ENCODE peak calls at places on chromosomes 12 and 14, in ten cellular contexts. N is fibroblast of lung; S is A673; K is tibial nerve; G is Peyer's patch; Y is left ventricle myocardium inferior; R is heart left ventricle; A is CD4-positive, CD25-positive, alpha-beta regulatory T cell; V is NT2/D1; I is tibial artery. T is an unnamed sample. For H3K4me1, the result is how much of the 10 kb centered on the place peaks cover.

GRCh38 chr14:99930420-99931274 is 134.6 kb upstream of the EVL start:
- DNase-seq in N (peak), S (no peak), K (peak), G (no peak), Y (no peak), R (no peak), A (no peak), V (no peak), I (no peak), T (no peak)

GRCh38 chr12:116880213-116880816 is 926 bp downstream of the HRK start:
- DNase-seq in N (peak), S (no peak), K (no peak), G (no peak), Y (no peak), R (no peak), A (no peak), V (no peak), I (no peak), T (no peak)

GRCh38 chr14:77059276-77059934 is 30.9 kb upstream of the IRF2BPL start:
- DNase-seq in N (peak), S (peak), K (no peak), G (no peak), Y (no peak), R (peak), A (no peak), V (no peak), I (no peak), T (peak)

GRCh38 chr14:84976805-84977204 is 553.1 kb upstream of the FLRT2 start:
- DNase-seq in N (no peak), S (no peak), K (no peak), G (no peak), Y (no peak), R (no peak), A (no peak), V (no peak), I (no peak), T (no peak)

GRCh38 chr12:1859643-1860042 is 39.3 kb downstream of the LRTM2 start:
- DNase-seq in N (no peak), S (no peak), K (no peak), G (no peak), Y (no peak), R (no peak), A (no peak), V (no peak), I (peak), T (no peak)

GRCh38 chr14:76761849-76762616 is 765 bp downstream of the VASH1 start:
- DNase-seq in N (no peak), S (no peak), K (no peak), G (no peak), Y (no peak), R (peak), A (no peak), V (no peak), I (no peak), T (no peak)

GRCh38 chr12:127680516-127680915 is 586.5 kb upstream of the TMEM132C start:
- DNase-seq in N (peak), S (no peak), K (no peak), G (no peak), Y (no peak), R (no peak), A (no peak), V (no peak), I (no peak), T (no peak)

GRCh38 chr14:42469637-42470426 is 863.2 kb downstream of the LRFN5 start:
- DNase-seq in N (peak), S (no peak), K (no peak), G (no peak), Y (no peak), R (no peak), A (no peak), V (no peak), I (no peak), T (no peak)

GRCh38 chr12:92403210-92404175 is 257.8 kb upstream of the BTG1 start:
- DNase-seq in N (no peak), S (no peak), K (no peak), G (peak), Y (no peak), R (no peak), A (peak), V (no peak), I (no peak), T (no peak)

GRCh38 chr14:64720190-64720589 is 16.0 kb downstream of the PLEKHG3 start:
- DNase-seq in N (peak), S (no peak), K (no peak), G (peak), Y (no peak), R (peak), A (no peak), V (no peak), I (peak), T (no peak)

GRCh38 chr14:105927094-105927475 is 400.7 kb downstream of the TMEM121 start:
- DNase-seq in N (no peak), S (no peak), K (no peak), G (peak), Y (no peak), R (peak), A (no peak), V (no peak), I (peak), T (no peak)

GRCh38 chr14:64501326-64502171 is 2.1 kb downstream of the ZBTB25 start:
- DNase-seq in N (peak), S (no peak), K (peak), G (peak), Y (peak), R (peak), A (no peak), V (no peak), I (peak), T (peak)

GRCh38 chr14:35335388-35336092 is 43.4 kb downstream of the PSMA6 start:
- DNase-seq in N (peak), S (no peak), K (no peak), G (peak), Y (peak), R (peak), A (no peak), V (no peak), I (no peak), T (no peak)

GRCh38 chr12:53101266-53101665 is 2.0 kb upstream of the SOAT2 start:
- DNase-seq in N (no peak), S (no peak), K (no peak), G (no peak), Y (no peak), R (no peak), A (no peak), V (no peak), I (no peak), T (no peak)

GRCh38 chr12:2876431-2877046 is 435 bp downstream of the FOXM1 start:
- DNase-seq in N (peak), S (peak), K (no peak), G (no peak), Y (no peak), R (no peak), A (no peak), V (no peak), I (no peak), T (no peak)

GRCh38 chr12:124779161-124780141 is 84.2 kb downstream of the SCARB1 start:
- DNase-seq in N (no peak), S (no peak), K (no peak), G (no peak), Y (no peak), R (no peak), A (no peak), V (no peak), I (no peak), T (no peak)

GRCh38 chr14:92651106-92651792 is 97.2 kb downstream of the LGMN start:
- DNase-seq in N (no peak), S (no peak), K (no peak), G (peak), Y (no peak), R (peak), A (peak), V (no peak), I (peak), T (no peak)

GRCh38 chr12:92557422-92557724 is 145.4 kb upstream of the PLEKHG7 start:
- DNase-seq in N (no peak), S (no peak), K (no peak), G (no peak), Y (no peak), R (no peak), A (no peak), V (no peak), I (no peak), T (no peak)

GRCh38 chr14:106691601-106692291 is 1165.4 kb downstream of the TMEM121 start:
- DNase-seq in N (no peak), S (peak), K (no peak), G (peak), Y (peak), R (no peak), A (peak), V (no peak), I (no peak), T (no peak)

GRCh38 chr12:2805146-2805525 is 7.3 kb upstream of the ITFG2 start:
- DNase-seq in N (no peak), S (no peak), K (no peak), G (no peak), Y (no peak), R (no peak), A (no peak), V (no peak), I (no peak), T (no peak)

GRCh38 chr12:96375173-96375572 is 25.1 kb downstream of the CDK17 start:
- DNase-seq in N (no peak), S (no peak), K (no peak), G (no peak), Y (no peak), R (no peak), A (no peak), V (no peak), I (no peak), T (no peak)
- H3K4me1 ChIP-seq in N (under half), S (under half), K (half or more), G (under half), Y (half or more), R (half or more), A (half or more), V (under half), I (under half), T (half or more)

GRCh38 chr14:74580275-74580672 is 31.8 kb downstream of the LTBP2 start:
- DNase-seq in N (no peak), S (no peak), K (no peak), G (no peak), Y (no peak), R (no peak), A (no peak), V (no peak), I (no peak), T (no peak)
- H3K4me1 ChIP-seq in N (under half), S (under half), K (half or more), G (under half), Y (half or more), R (under half), A (under half), V (under half), I (half or more), T (under half)

DNA sequence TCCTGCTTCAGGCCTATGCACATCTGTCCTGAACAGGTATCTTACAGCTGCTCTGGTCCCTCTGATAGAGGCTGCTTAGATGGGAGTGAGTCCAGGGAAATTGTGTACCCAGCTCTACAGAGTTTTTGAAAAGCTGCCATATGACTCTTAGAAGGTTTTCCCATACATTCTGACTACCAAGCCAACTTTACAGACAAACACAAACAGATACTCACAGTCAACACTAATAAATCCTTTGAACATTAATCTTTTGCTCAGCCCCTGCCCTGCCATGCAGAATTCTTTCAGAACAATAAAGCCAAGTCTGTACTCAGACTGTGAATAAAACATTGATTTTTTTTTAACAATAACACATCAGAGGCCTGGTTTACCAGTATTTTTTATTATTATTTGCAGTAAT is 21.4 kb upstream of the RASSF8 start:
- DNase-seq in N (no peak), S (no peak), K (no peak), G (no peak), Y (no peak), R (no peak), A (no peak), V (no peak), I (no peak), T (no peak)
- H3K4me1 ChIP-seq in N (under half), S (under half), K (under half), G (under half), Y (under half), R (under half), A (under half), V (under half), I (under half), T (under half)

GRCh38 chr12:14418526-14418925 is 53.0 kb downstream of the ATF7IP start:
- DNase-seq in N (peak), S (peak), K (no peak), G (no peak), Y (no peak), R (no peak), A (no peak), V (no peak), I (no peak), T (no peak)

GRCh38 chr12:14422516-14423230 is 57.2 kb downstream of the ATF7IP start:
- DNase-seq in N (no peak), S (no peak), K (no peak), G (no peak), Y (no peak), R (no peak), A (no peak), V (no peak), I (no peak), T (no peak)

GRCh38 chr12:14416658-14417057 is 51.2 kb downstream of the ATF7IP start:
- DNase-seq in N (peak), S (peak), K (no peak), G (no peak), Y (no peak), R (no peak), A (peak), V (no peak), I (no peak), T (no peak)

DNA sequence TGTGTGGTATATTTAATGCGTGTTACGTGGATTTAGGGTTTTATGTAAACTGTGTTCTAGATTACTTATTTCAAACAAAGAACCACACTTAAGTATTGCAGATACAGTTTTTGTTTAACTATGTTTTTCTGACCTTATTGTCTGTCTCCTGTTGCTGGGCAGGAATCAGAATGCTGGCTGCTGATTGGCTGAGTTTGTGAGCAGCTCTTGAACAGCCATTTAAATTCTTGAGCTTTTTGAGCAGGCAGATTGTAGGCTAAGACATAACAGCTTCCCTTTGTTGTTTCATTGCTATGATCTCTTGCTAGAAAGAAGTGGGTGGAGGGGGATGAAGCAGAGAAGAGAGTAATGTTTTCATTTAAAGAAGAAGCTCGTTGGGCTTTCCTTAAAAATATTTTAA is 52.2 kb downstream of the ATF7IP start:
- DNase-seq in N (peak), S (peak), K (peak), G (peak), Y (peak), R (peak), A (peak), V (peak), I (no peak), T (peak)
- H3K4me1 ChIP-seq in N (under half), S (under half), K (half or more), G (under half), Y (half or more), R (half or more), A (under half), V (under half), I (under half), T (half or more)

DNA sequence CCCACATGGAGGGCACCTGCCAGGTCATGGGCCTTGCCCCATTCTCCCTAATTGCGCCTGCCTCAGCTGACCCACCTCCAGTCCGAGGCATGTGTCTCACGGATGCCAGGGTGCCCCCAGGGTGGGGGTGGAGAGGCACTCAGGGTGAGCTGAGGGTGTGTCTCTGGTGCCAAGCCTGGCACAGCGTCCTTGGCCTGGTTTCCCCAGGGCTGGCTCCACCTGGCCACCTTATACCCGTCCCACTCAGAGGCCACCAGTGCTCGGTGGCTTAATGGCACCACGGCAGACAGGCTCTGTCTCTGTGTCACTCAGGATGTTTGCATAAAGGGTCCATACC is 33.6 kb upstream of the TDRD9 start:
- DNase-seq in N (no peak), S (no peak), K (no peak), G (no peak), Y (no peak), R (no peak), A (no peak), V (no peak), I (no peak), T (no peak)
- H3K4me1 ChIP-seq in N (under half), S (under half), K (under half), G (under half), Y (under half), R (under half), A (under half), V (under half), I (under half), T (under half)

GRCh38 chr12:6626654-6627283 is 9.0 kb downstream of the LPAR5 start:
- DNase-seq in N (no peak), S (no peak), K (no peak), G (no peak), Y (no peak), R (no peak), A (no peak), V (no peak), I (no peak), T (no peak)
- H3K4me1 ChIP-seq in N (under half), S (under half), K (under half), G (under half), Y (under half), R (under half), A (under half), V (under half), I (under half), T (under half)

DNA sequence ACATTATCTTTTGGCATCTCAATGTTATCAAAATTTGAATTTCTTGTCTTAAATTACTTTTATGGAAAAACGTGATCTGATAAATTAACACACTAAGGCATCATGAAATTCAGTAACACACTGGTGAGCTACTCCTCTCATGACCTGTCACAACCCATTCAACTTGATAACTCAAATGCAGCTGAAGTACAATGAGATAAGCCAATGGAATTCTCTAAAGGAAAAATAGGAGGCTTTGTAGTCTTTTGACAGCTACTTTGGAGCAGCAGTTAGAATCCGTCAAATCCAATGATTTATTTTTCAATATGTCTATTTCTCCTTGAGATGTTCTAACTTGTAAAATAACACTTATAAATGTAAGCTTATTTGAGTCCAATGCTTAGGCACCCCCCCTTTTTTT is 1029.4 kb downstream of the TRHDE start:
- DNase-seq in N (no peak), S (no peak), K (no peak), G (no peak), Y (no peak), R (no peak), A (no peak), V (no peak), I (no peak), T (no peak)
- H3K4me1 ChIP-seq in N (under half), S (under half), K (under half), G (under half), Y (under half), R (under half), A (under half), V (under half), I (under half), T (under half)

GRCh38 chr14:94893411-94894160 is 123.7 kb upstream of the GSC start:
- DNase-seq in N (no peak), S (no peak), K (no peak), G (no peak), Y (no peak), R (no peak), A (no peak), V (no peak), I (no peak), T (no peak)

GRCh38 chr14:94897583-94897982 is 127.7 kb upstream of the GSC start:
- DNase-seq in N (no peak), S (no peak), K (no peak), G (no peak), Y (no peak), R (no peak), A (no peak), V (no peak), I (peak), T (no peak)

DNA sequence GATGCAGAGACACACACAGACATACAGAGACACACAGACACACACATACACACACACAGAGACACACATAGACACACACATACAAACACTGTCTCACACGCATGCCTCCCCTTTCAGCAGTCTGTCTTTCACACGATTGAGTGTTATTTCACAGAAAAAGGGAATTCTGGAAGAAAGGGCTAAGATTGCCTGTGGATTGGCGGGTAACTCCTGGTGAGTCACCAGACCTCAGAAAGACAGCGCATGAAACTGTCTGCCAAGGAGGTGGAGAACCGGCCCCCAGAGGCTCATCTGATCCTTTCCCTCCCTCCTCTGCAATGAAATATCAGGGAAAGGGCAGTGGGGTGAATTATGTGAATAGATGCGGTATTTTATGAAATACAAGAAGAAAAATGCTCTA is 127.2 kb upstream of the GSC start:
- DNase-seq in N (no peak), S (peak), K (no peak), G (no peak), Y (no peak), R (no peak), A (no peak), V (no peak), I (no peak), T (peak)
- H3K4me1 ChIP-seq in N (under half), S (under half), K (under half), G (under half), Y (under half), R (under half), A (under half), V (under half), I (under half), T (under half)

GRCh38 chr12:108563804-108564151 is 1.4 kb downstream of the ISCU start:
- DNase-seq in N (no peak), S (no peak), K (no peak), G (no peak), Y (no peak), R (no peak), A (no peak), V (no peak), I (no peak), T (no peak)

GRCh38 chr12:108561852-108562347 is 496 bp upstream of the ISCU start:
- DNase-seq in N (no peak), S (no peak), K (no peak), G (no peak), Y (no peak), R (no peak), A (no peak), V (no peak), I (no peak), T (no peak)

GRCh38 chr12:108560752-108561719 is at the start of gene SART3:
- DNase-seq in N (peak), S (peak), K (peak), G (peak), Y (peak), R (peak), A (peak), V (peak), I (peak), T (peak)

GRCh38 chr12:108563135-108563803 is 873 bp downstream of the ISCU start:
- DNase-seq in N (peak), S (peak), K (peak), G (peak), Y (peak), R (peak), A (peak), V (peak), I (peak), T (peak)

DNA sequence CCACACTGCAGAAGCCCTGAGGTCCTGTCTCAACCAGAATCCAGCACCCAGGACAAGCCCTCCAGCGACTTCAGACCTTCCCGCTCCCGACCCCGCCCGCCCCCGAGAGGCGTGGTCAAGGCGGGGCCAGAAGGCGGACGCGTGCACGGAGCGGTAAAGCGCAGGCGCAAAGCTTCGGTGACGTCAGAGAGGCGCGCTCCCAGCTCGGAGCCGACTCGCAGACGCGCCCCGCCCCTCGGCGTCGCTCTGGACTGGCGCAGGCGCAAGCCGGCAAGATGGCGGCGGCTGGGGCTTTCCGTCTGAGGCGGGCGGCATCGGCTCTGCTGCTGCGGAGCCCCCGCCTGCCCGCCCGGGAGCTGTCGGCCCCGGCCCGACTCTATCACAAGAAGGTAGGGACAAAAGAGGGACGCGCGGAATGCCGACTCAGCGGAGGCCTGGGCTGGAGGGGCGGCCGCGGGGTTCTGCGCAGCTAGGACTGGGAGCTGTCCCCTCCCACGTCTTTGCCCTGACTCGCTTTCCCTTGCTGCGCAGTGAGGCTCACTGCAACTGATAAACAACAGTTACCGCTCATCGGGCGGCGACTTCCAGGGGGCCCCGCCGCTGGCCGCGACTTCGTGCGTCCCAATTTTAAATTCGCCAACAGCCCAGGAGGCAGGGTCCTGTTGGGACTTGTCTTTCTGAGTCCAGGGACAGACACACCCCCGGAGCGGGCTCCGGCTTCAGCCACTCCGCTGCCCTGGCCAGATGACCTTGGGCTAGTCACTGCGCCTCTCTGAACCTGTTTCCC is at the start of gene ISCU:
- DNase-seq in N (peak), S (peak), K (peak), G (peak), Y (peak), R (peak), A (peak), V (peak), I (peak), T (peak)
- H3K4me1 ChIP-seq in N (under half), S (under half), K (half or more), G (under half), Y (half or more), R (half or more), A (half or more), V (under half), I (half or more), T (half or more)

T was measured in gastrocnemius medialis.